ENCODE peak calls at places on chromosomes 7 and 10, in seven cellular contexts. G, T, X, E, O, A and N are unnamed samples. For H3K4me1, the result is how much of the 10 kb centered on the place peaks cover.

GRCh38 chr10:68154211-68154497 is 44.9 kb downstream of the MYPN start:
- DNase-seq in G (no peak), T (peak), X (peak), E (peak), O (no peak), A (no peak), N (no peak)

GRCh38 chr10:1180071-1180730 is 124.0 kb downstream of the WDR37 start:
- DNase-seq in G (no peak), T (no peak), X (no peak), E (no peak), O (no peak), A (no peak), N (no peak)

GRCh38 chr10:103814626-103815370 is 40.6 kb downstream of the SH3PXD2A start:
- DNase-seq in G (no peak), T (no peak), X (no peak), E (no peak), O (no peak), A (no peak), N (no peak)

GRCh38 chr10:103451091-103451801 is 924 bp downstream of the CALHM2 start:
- DNase-seq in G (peak), T (peak), X (peak), E (peak), O (peak), A (no peak), N (peak)

GRCh38 chr7:7934127-7934526 is 34.5 kb upstream of the GLCCI1 start:
- DNase-seq in G (no peak), T (no peak), X (no peak), E (no peak), O (no peak), A (no peak), N (no peak)

GRCh38 chr7:144019457-144019856 is 19.3 kb downstream of the OR6B1 start:
- DNase-seq in G (no peak), T (no peak), X (peak), E (peak), O (no peak), A (no peak), N (no peak)

GRCh38 chr7:134029-134428 is 58.3 kb upstream of the FAM20C start:
- DNase-seq in G (no peak), T (no peak), X (no peak), E (no peak), O (no peak), A (no peak), N (no peak)

GRCh38 chr7:149605696-149606095 is 108.1 kb upstream of the ZNF746 start:
- DNase-seq in G (no peak), T (no peak), X (no peak), E (no peak), O (no peak), A (no peak), N (no peak)

GRCh38 chr7:71739520-71740195 is 607.7 kb downstream of the GALNT17 start:
- DNase-seq in G (no peak), T (no peak), X (no peak), E (no peak), O (no peak), A (peak), N (no peak)

GRCh38 chr10:119371704-119372663 is 164.6 kb downstream of the GRK5 start:
- DNase-seq in G (no peak), T (no peak), X (no peak), E (no peak), O (no peak), A (no peak), N (no peak)

GRCh38 chr7:118224521-118224920 is at the start of gene ANKRD7:
- DNase-seq in G (no peak), T (no peak), X (no peak), E (no peak), O (no peak), A (no peak), N (no peak)

GRCh38 chr7:3370068-3370704 is 69.1 kb downstream of the SDK1 start:
- DNase-seq in G (no peak), T (no peak), X (no peak), E (no peak), O (no peak), A (no peak), N (no peak)

GRCh38 chr7:24979470-24979862 is 512 bp downstream of the OSBPL3 start:
- DNase-seq in G (peak), T (peak), X (peak), E (no peak), O (no peak), A (no peak), N (peak)

GRCh38 chr7:55369427-55369826 is 4.3 kb downstream of the LANCL2 start:
- DNase-seq in G (no peak), T (no peak), X (no peak), E (peak), O (no peak), A (no peak), N (no peak)

GRCh38 chr7:50687575-50688261 is 95.0 kb downstream of the GRB10 start:
- DNase-seq in G (no peak), T (no peak), X (peak), E (peak), O (no peak), A (no peak), N (no peak)

GRCh38 chr10:4984971-4985594 is 18.6 kb downstream of the AKR1C2 start:
- DNase-seq in G (no peak), T (no peak), X (no peak), E (peak), O (no peak), A (no peak), N (no peak)

GRCh38 chr7:130935564-130936157 is 201.7 kb upstream of the KLF14 start:
- DNase-seq in G (no peak), T (no peak), X (no peak), E (no peak), O (no peak), A (no peak), N (no peak)

DNA sequence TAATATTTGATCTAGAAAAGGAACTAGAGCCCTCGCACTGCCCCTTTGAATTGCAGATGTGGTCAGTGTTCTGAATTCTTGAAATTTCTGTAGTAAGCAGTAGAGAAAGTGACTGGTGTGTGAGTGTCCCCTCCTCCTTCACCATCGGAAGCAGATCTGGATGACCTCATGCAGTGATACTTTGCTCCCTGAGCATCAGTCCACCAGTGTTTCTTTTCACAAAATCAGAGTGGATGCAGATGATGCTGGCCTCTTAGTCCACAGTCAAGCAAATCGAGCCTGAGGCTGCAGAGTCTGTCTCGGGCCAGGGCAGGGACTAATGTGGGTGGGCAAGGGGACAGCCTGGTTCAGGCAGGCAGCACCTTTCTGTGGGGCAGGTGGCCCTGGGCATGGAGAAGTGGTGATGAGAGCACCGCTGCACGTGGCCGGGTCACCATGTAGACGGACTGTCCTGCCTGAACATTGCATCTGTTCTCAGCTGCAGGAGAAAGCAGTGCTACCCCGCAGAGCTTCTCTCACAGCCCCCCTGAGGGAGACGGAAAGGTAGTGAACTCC is 5.4 kb downstream of the INSIG1 start:
- DNase-seq in G (no peak), T (no peak), X (no peak), E (no peak), O (no peak), A (no peak), N (no peak)
- H3K4me1 ChIP-seq in G (under half), T (under half), X (under half), E (under half), O (under half), A (under half), N (under half)

GRCh38 chr10:24894309-24894708 is 58.1 kb downstream of the PRTFDC1 start:
- DNase-seq in G (no peak), T (no peak), X (peak), E (peak), O (no peak), A (no peak), N (no peak)

GRCh38 chr10:24889636-24890035 is 62.8 kb downstream of the PRTFDC1 start:
- DNase-seq in G (no peak), T (no peak), X (no peak), E (peak), O (no peak), A (no peak), N (no peak)

GRCh38 chr10:24894728-24895127 is 57.7 kb downstream of the PRTFDC1 start:
- DNase-seq in G (no peak), T (no peak), X (no peak), E (no peak), O (no peak), A (no peak), N (no peak)

GRCh38 chr10:24893127-24893526 is 59.3 kb downstream of the PRTFDC1 start:
- DNase-seq in G (no peak), T (no peak), X (peak), E (peak), O (no peak), A (no peak), N (no peak)

GRCh38 chr10:24891823-24892222 is 60.6 kb downstream of the PRTFDC1 start:
- DNase-seq in G (no peak), T (no peak), X (no peak), E (peak), O (peak), A (no peak), N (no peak)
- H3K27ac ChIP-seq in G (no peak), T (no peak), X (no peak), E (no peak), O (no peak), A (no peak), N (no peak)

GRCh38 chr10:21494221-21495001 is 31.1 kb downstream of the SKIDA1 start:
- DNase-seq in G (no peak), T (no peak), X (peak), E (peak), O (no peak), A (no peak), N (no peak)
- H3K4me1 ChIP-seq in G (under half), T (under half), X (under half), E (under half), O (under half), A (under half), N (under half)

GRCh38 chr7:151038951-151039849 is 9.1 kb upstream of the ASIC3 start:
- DNase-seq in G (peak), T (peak), X (peak), E (peak), O (no peak), A (no peak), N (peak)
- H3K27ac ChIP-seq in G (peak), T (no peak), X (peak), E (peak), O (peak), A (no peak), N (no peak)

DNA sequence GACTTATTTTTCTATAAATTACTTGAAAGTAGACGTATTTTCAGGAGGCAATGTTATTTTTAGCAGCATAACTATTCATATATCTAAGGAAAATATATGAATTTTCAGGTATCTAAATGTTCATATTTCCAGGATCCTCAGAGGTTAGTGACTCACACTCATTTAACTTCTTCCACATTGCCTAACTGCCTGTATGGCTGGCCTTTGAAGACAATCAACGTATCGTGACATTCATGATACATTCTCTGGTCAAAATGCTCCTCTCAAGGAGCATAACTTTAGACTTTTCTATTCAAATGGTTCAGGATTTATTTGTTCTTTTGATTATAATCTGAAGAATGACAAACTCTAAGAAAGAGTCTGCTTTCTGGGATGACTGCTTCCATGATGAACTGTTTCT is 89.3 kb downstream of the SEMA3C start:
- DNase-seq in G (no peak), T (no peak), X (no peak), E (peak), O (no peak), A (no peak), N (no peak)
- H3K4me1 ChIP-seq in G (half or more), T (under half), X (under half), E (under half), O (half or more), A (under half), N (under half)

DNA sequence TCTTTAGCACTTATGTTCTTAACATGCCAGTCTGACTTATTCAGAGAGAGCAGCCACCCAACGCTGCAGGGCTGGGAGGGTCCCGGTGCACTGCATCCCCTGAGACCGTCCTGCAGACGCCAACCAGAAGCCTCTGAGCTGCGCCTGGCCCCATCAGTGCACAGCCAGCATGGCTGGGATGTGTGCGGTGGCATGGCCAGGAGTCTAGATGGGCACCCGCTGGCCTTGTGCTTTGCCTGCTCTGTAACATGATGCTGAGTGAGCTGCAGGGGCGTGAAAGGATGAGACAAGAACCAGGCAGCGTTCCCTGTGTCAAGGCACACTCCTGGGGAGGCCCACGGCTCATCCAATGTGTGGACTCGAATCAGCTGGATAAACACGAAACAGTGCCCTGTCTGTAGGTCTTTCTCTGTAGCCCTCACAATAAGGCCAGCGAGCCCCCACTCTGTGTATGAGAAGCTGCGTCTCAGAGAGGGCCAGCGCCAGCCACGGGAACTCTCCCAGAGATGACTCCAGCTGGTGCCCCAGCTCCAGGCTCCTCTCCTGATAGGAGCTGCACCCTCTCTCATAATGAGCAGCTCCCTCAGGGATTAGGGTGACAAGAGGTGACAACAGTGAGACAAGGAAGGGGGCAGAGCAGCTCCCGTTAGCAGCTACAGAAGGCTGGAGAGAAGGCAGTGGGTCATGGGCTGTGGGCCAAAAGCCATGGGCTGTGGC is 96.8 kb downstream of the TNS3 start:
- DNase-seq in G (no peak), T (peak), X (no peak), E (no peak), O (no peak), A (no peak), N (no peak)
- H3K27ac ChIP-seq in G (peak), T (peak), X (peak), E (no peak), O (no peak), A (no peak), N (no peak)